ENCODE peak calls at places on chromosomes 6 and 20, in eight cellular contexts. I is dorsolateral prefrontal cortex, C is uterus, G is right atrium auricular region, O is psoas muscle, U is sigmoid colon, A is K562, M is tibial artery. H is an unnamed sample. For H3K27me3, the result is how much of the 10 kb centered on the place peaks cover.

GRCh38 chr20:33915726-33916331 is 77.9 kb upstream of the RALY start:
- DNase-seq in I (no peak), C (no peak), G (no peak), O (peak), U (no peak), A (peak), M (no peak), H (no peak)

GRCh38 chr6:25312703-25313102 is 33.5 kb downstream of the CARMIL1 start:
- DNase-seq in I (no peak), C (no peak), G (no peak), O (no peak), U (no peak), A (no peak), M (no peak), H (no peak)

GRCh38 chr20:19493794-19494495 is 264.1 kb upstream of the RIN2 start:
- DNase-seq in I (no peak), C (peak), G (no peak), O (no peak), U (no peak), A (no peak), M (peak), H (no peak)

GRCh38 chr6:159151266-159151855 is 17.8 kb upstream of the FNDC1 start:
- DNase-seq in I (peak), C (peak), G (peak), O (peak), U (no peak), A (peak), M (no peak), H (peak)

GRCh38 chr6:80338201-80338836 is 231.8 kb downstream of the BCKDHB start:
- DNase-seq in I (no peak), C (peak), G (no peak), O (peak), U (peak), A (peak), M (no peak), H (peak)

GRCh38 chr6:7154341-7155139 is 46.8 kb downstream of the RREB1 start:
- DNase-seq in I (no peak), C (no peak), G (no peak), O (no peak), U (no peak), A (no peak), M (no peak), H (no peak)

GRCh38 chr6:111631930-111632460 is 26.3 kb upstream of the TRAF3IP2 start:
- DNase-seq in I (no peak), C (peak), G (no peak), O (no peak), U (no peak), A (no peak), M (no peak), H (no peak)

GRCh38 chr6:105781248-105781647 is 304.9 kb upstream of the PRDM1 start:
- DNase-seq in I (no peak), C (peak), G (no peak), O (no peak), U (no peak), A (peak), M (no peak), H (no peak)

GRCh38 chr6:29739136-29739881 is 16.1 kb downstream of the HLA-F start:
- DNase-seq in I (no peak), C (no peak), G (no peak), O (no peak), U (peak), A (no peak), M (no peak), H (no peak)

GRCh38 chr20:53208110-53208908 is 236.2 kb downstream of the TSHZ2 start:
- DNase-seq in I (no peak), C (no peak), G (no peak), O (no peak), U (no peak), A (peak), M (no peak), H (no peak)

GRCh38 chr6:132733288-132733687 is 19.4 kb upstream of the VNN1 start:
- DNase-seq in I (no peak), C (no peak), G (no peak), O (no peak), U (no peak), A (no peak), M (no peak), H (no peak)

GRCh38 chr6:159080217-159080976 is 35.6 kb upstream of the TAGAP start:
- DNase-seq in I (no peak), C (no peak), G (no peak), O (no peak), U (no peak), A (no peak), M (no peak), H (no peak)

GRCh38 chr20:20690676-20691476 is 21.6 kb downstream of the RALGAPA2 start:
- DNase-seq in I (no peak), C (no peak), G (no peak), O (no peak), U (no peak), A (no peak), M (no peak), H (no peak)

GRCh38 chr6:43983632-43984031 is 143.6 kb downstream of the MRPL14 start:
- DNase-seq in I (no peak), C (peak), G (no peak), O (no peak), U (peak), A (no peak), M (no peak), H (no peak)

GRCh38 chr6:89145461-89145961 is 344 bp upstream of the PM20D2 start:
- DNase-seq in I (no peak), C (no peak), G (no peak), O (no peak), U (no peak), A (no peak), M (no peak), H (no peak)

GRCh38 chr6:118902731-118903130 is 8.8 kb downstream of the ASF1A start:
- DNase-seq in I (no peak), C (no peak), G (no peak), O (no peak), U (no peak), A (no peak), M (no peak), H (no peak)

GRCh38 chr6:15501806-15502450 is 160.9 kb downstream of the DTNBP1 start:
- DNase-seq in I (peak), C (peak), G (no peak), O (no peak), U (peak), A (no peak), M (peak), H (no peak)

GRCh38 chr20:31819083-31819784 is at the start of gene MYLK2:
- DNase-seq in I (no peak), C (no peak), G (no peak), O (peak), U (no peak), A (no peak), M (peak), H (no peak)

GRCh38 chr6:110325197-110325596 is 33.0 kb downstream of the METTL24 start:
- DNase-seq in I (no peak), C (no peak), G (no peak), O (no peak), U (peak), A (no peak), M (no peak), H (no peak)

GRCh38 chr6:155404937-155405336 is 50.7 kb downstream of the NOX3 start:
- DNase-seq in I (no peak), C (no peak), G (no peak), O (no peak), U (no peak), A (no peak), M (no peak), H (no peak)

DNA sequence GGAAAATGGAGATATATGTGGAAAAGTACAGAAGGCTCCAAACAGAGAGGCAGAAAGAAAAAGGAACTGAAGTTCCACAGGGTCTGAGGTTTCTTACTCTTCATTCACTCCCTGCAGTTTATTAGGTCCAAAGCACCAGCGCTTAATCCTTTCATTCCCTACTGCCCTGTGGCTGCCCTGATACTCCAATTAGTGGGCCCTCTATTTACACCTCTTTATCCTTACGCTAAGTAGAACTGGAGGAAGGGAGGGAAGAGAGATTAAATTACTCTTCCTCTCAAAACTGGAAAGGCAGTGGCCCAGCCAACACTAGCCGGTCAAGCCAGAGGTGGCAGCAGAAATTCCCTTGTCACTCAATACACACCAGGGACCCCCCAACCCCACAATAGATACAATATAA is 20.4 kb downstream of the TRERF1 start:
- DNase-seq in I (no peak), C (no peak), G (peak), O (no peak), U (no peak), A (no peak), M (no peak), H (no peak)
- TF ChIP-seq CTCF in I (no peak), C (no peak), G (no peak), O (no peak), U (no peak), A (no peak), M (no peak), H (no peak)

GRCh38 chr6:98835149-98836024 is 1.0 kb downstream of the POU3F2 start:
- DNase-seq in I (peak), C (no peak), G (no peak), O (no peak), U (peak), A (no peak), M (no peak), H (no peak)
- H3K27ac ChIP-seq in I (peak), C (no peak), G (no peak), O (no peak), U (no peak), A (no peak), M (no peak), H (no peak)

GRCh38 chr6:33123181-33123580 is 47.4 kb downstream of the HLA-DPB1 start:
- DNase-seq in I (no peak), C (no peak), G (no peak), O (no peak), U (no peak), A (no peak), M (no peak), H (no peak)
- H3K27me3 ChIP-seq in I (under half), C (under half), G (under half), O (under half), U (under half), A (under half), M (under half), H (under half)

DNA sequence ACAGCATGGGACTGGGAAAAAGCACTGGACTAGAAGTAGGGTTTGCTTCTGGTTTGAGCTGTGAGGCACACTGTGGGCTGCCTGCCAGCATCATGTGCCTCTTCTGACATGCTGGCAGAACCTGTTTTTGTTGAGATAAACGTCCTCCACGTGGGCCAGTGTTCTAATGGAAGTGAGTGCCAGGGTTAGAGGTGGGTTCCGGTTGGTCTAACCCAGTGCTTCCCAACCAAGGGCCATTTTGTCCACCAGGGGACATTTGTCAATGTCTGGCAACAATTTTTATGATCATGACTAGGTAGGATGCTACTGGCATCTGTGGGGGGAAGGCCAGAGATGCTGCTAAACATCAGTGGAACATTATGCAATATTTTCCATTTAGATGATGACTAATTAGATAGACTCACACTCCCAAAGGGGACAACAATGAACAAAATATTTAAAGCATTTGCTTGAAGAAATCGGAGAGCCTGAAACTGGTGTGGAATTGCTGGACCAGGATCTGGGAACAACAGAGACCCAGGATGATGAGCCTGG is 7.8 kb upstream of the APMAP start:
- DNase-seq in I (no peak), C (peak), G (peak), O (peak), U (peak), A (no peak), M (peak), H (peak)
- TF ChIP-seq CTCF in I (no peak), C (no peak), G (peak), O (peak), U (no peak), A (no peak), M (no peak), H (no peak)

DNA sequence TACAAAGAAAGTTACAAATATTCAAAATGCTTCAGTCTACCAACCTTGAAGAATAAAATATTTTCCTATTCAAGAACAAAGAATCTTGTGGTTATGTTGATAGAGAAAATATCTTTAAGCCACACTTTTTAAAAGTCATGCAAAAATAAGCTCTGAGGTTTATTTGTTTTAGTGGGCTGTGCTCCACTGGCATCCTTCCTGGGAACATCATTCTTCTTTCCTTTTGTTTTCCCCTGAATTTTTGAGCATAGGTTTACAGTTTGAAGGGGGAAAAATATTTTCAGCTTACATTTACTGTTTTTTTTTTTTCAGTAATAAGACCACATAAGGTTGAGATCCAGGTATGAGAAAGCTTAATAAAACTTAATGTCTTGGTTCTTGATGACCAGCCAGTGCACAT is 72.0 kb upstream of the BACH2 start:
- DNase-seq in I (no peak), C (no peak), G (no peak), O (no peak), U (no peak), A (no peak), M (no peak), H (no peak)
- H3K27ac ChIP-seq in I (no peak), C (peak), G (no peak), O (peak), U (peak), A (peak), M (peak), H (peak)

DNA sequence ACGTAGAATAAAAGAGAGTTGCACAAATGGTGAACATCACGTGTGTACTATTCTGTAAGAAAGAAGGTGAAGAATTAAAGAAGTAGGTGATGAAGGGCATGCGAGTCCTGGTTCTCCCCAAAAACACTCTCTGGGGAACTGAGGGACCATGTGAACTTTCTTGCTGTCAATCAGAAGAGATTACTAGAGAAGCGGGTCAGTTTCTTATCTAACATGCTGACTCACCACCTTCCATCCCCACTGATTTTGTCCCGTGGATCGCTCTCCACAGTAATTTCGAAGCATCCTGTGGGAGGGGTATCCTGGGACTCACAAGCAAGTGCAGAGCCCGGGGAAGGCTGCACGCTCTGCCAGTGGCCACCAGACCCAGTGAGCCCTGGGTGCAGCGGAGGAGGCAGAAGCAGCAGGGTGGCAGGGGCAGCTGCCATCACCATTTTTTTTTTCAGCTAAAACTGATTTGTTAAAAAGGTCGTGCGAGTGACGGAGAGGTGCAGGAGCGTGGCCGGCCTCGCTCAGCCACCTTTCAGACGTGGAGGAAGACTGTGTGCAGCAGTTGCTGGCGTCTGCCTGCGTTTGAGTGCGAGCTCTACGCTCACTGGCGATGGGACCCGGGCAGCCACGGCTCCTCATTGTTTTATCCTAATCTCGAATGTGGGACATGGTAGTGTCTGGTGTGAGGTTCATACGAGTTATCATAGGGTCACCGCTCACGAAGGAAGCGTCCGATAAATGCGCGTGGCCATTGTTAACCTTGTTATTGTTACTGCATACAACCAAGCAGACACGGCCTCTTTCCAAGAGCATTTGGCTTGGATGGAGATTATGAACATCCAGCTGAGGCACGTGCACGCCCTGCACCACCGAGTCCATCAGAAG is 28.0 kb upstream of the SLCO4A1 start:
- DNase-seq in I (no peak), C (no peak), G (no peak), O (no peak), U (no peak), A (no peak), M (no peak), H (no peak)
- H3K27me3 ChIP-seq in I (under half), C (under half), G (under half), O (under half), U (under half), A (under half), M (under half), H (under half)

GRCh38 chr20:41065716-41066115 is 37.1 kb downstream of the TOP1 start:
- DNase-seq in I (no peak), C (no peak), G (no peak), O (no peak), U (no peak), A (no peak), M (no peak), H (no peak)

GRCh38 chr20:41059236-41059635 is 30.6 kb downstream of the TOP1 start:
- DNase-seq in I (no peak), C (no peak), G (no peak), O (no peak), U (no peak), A (no peak), M (no peak), H (no peak)

GRCh38 chr20:41061155-41061554 is 32.5 kb downstream of the TOP1 start:
- DNase-seq in I (no peak), C (no peak), G (no peak), O (no peak), U (no peak), A (no peak), M (no peak), H (no peak)

GRCh38 chr20:41064377-41064776 is 35.8 kb downstream of the TOP1 start:
- DNase-seq in I (no peak), C (no peak), G (no peak), O (no peak), U (no peak), A (no peak), M (no peak), H (no peak)

GRCh38 chr20:41063442-41063841 is 34.8 kb downstream of the TOP1 start:
- DNase-seq in I (no peak), C (no peak), G (no peak), O (no peak), U (no peak), A (no peak), M (no peak), H (no peak)
- TF ChIP-seq CTCF in I (no peak), C (no peak), G (no peak), O (no peak), U (no peak), A (no peak), M (no peak), H (no peak)